ENCODE peak calls at places on chromosomes 5 and 9, in seven cellular contexts. O is OCI-LY7, J is neural progenitor cell, C is H9, K is lower lobe of right lung, Y is ovary, F is RWPE2. M is an unnamed sample.

GRCh38 chr5:40406426-40407211 is 273.1 kb upstream of the PTGER4 start:
- DNase-seq in C (no peak), O (peak; percentile 2), K (peak; percentile 49), F (no peak), J (no peak), Y (no peak), M (no peak)

GRCh38 chr5:132756542-132756941 is 9.3 kb downstream of the CCNI2 start:
- DNase-seq in K (no peak), J (no peak), F (no peak), O (no peak), Y (no peak), C (no peak), M (no peak)

GRCh38 chr5:55855509-55855908 is 4.4 kb downstream of the IL31RA start:
- DNase-seq in F (no peak), K (no peak), C (no peak), O (no peak), Y (no peak), J (no peak), M (no peak)

GRCh38 chr9:132582276-132582785 is at the start of gene BARHL1:
- DNase-seq in K (no peak), Y (no peak), J (no peak), C (no peak), O (no peak), F (peak; percentile 38), M (no peak)

GRCh38 chr9:115170674-115171073 is 52.7 kb upstream of the TNC start:
- DNase-seq in C (peak; percentile 45), F (no peak), O (no peak), Y (no peak), K (no peak), J (no peak), M (peak; percentile 86)

GRCh38 chr9:129435996-129436676 is 184.8 kb downstream of the C9orf50 start:
- DNase-seq in J (no peak), C (no peak), K (no peak), O (no peak), Y (no peak), F (no peak), M (no peak)

GRCh38 chr5:167582263-167582662 is 709.2 kb upstream of the WWC1 start:
- DNase-seq in O (no peak), J (no peak), K (no peak), F (no peak), C (no peak), Y (no peak), M (peak; percentile 57)

GRCh38 chr5:152389209-152389608 is 15.9 kb downstream of the NMUR2 start:
- DNase-seq in J (no peak), O (no peak), C (no peak), F (no peak), Y (no peak), K (no peak), M (no peak)

GRCh38 chr5:3619584-3619983 is 24.0 kb downstream of the IRX1 start:
- DNase-seq in C (no peak), F (no peak), Y (no peak), O (no peak), J (no peak), K (no peak), M (no peak)

GRCh38 chr9:116686693-116687073 is 422 bp upstream of the TRIM32 start:
- DNase-seq in Y (no peak), J (no peak), O (no peak), C (peak; percentile 44), F (no peak), K (no peak), M (no peak)

GRCh38 chr5:151340004-151340403 is 7.4 kb downstream of the SLC36A2 start:
- DNase-seq in C (no peak), K (no peak), J (no peak), Y (no peak), F (no peak), O (no peak), M (no peak)

GRCh38 chr5:65066787-65067506 is 298.2 kb downstream of the CWC27 start:
- DNase-seq in K (no peak), O (no peak), C (no peak), F (no peak), Y (no peak), J (no peak), M (no peak)

GRCh38 chr5:181100121-181101015 is 30.6 kb downstream of the OR2V1 start:
- DNase-seq in Y (no peak), K (no peak), O (no peak), J (peak; percentile 60), C (peak; percentile 62), F (no peak), M (no peak)

DNA sequence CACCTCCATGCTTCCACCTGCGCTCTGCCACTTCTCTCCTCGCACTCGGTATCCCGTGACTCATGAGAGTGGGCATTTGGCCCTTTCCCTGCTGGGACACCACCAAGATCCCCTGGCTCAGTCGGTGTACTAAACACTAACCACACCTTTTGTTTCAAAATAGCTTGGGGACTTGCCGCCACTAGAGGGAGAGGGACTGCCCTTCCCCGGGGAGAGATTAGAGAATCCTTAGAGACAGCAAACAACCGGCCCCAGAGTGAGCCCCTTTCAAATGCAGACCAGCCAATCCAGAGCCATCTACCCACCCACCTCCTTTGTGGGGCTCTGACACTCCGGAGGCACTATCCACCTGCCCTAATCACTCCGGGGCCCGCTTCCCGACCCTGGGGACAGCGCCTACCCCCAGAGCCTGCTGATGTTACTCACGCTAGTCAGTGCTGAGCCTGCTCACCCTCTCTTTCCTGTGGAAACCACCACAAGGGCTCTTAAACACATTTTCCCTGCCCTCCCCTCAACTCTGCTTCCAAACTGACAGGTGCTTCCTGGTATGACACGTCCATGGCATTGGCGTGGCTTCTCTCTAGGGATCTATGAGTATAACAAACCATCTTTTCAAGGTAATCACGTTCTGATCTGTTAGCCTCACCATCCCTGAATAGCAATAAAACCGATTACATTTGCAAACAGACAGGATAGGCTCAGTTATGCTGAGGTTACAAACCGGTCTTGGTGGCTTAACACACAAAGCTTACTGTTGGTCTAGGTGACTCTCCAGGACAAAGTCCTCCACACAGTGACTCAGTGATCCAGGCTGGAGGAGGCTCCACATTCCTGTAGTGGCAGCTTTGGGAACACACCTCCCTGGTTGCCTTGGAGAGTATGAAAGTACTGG is 180.1 kb upstream of the MVB12B start:
- DNase-seq in K (no peak), Y (no peak), F (no peak), O (peak; percentile 4), C (peak; percentile 92), J (peak; percentile 87), M (peak; percentile 58)
- TF ChIP-seq CTCF in K (peak; percentile 12), Y (no peak), F (peak; percentile 36), O (peak; percentile 61), C (peak; percentile 80), J (peak; percentile 80), M (peak; percentile 39)

GRCh38 chr5:54259090-54259489 is 51.3 kb downstream of the ARL15 start:
- DNase-seq in F (no peak), C (no peak), Y (no peak), J (no peak), K (no peak), O (no peak), M (peak; percentile 26)

GRCh38 chr5:54249210-54250028 is 61.0 kb downstream of the ARL15 start:
- DNase-seq in J (no peak), Y (no peak), K (peak; percentile 52), C (no peak), O (peak; percentile 29), F (no peak), M (peak; percentile 13)

GRCh38 chr5:54251981-54252380 is 58.4 kb downstream of the ARL15 start:
- DNase-seq in F (no peak), C (no peak), O (no peak), J (no peak), Y (no peak), K (no peak), M (peak; percentile 37)

GRCh38 chr5:54257366-54258118 is 52.8 kb downstream of the ARL15 start:
- DNase-seq in C (no peak), Y (no peak), F (no peak), O (no peak), J (no peak), K (no peak), M (no peak)

GRCh38 chr5:54254482-54255198 is 55.7 kb downstream of the ARL15 start:
- DNase-seq in F (no peak), J (peak; percentile 8), Y (no peak), O (peak; percentile 10), C (no peak), K (no peak), M (no peak)
- H3K27ac ChIP-seq in F (no peak overlapping the region), J (no peak overlapping the region), Y (no peak overlapping the region), O (no peak overlapping the region), C (no peak overlapping the region), K (no peak overlapping the region), M (no peak overlapping the region)

GRCh38 chr9:78115073-78115472 is 83.5 kb upstream of the GNAQ start:
- DNase-seq in F (no peak), Y (no peak), O (peak; percentile 77), K (no peak), C (no peak), J (peak; percentile 63), M (no peak)
- TF ChIP-seq CTCF in F (peak; percentile 20), Y (no peak), O (peak; percentile 84), K (peak; percentile 27), C (peak; percentile 77), J (peak; percentile 67), M (no peak)

GRCh38 chr5:81426347-81426746 is 32.4 kb upstream of the ACOT12 start:
- DNase-seq in C (no peak), K (no peak), O (no peak), J (no peak), Y (no peak), F (no peak), M (no peak)
- H3K27ac ChIP-seq in C (no peak overlapping the region), K (no peak overlapping the region), O (peak overlapping the region; percentile 24), J (peak overlapping the region; percentile 59), Y (no peak overlapping the region), F (no peak overlapping the region), M (no peak overlapping the region)

GRCh38 chr9:24846248-24846912 is 300.7 kb upstream of the IZUMO3 start:
- DNase-seq in J (no peak), F (no peak), K (no peak), O (peak; percentile 33), C (no peak), Y (no peak), M (no peak)
- TF ChIP-seq CTCF in J (no peak), F (no peak), K (no peak), O (no peak), C (no peak), Y (no peak), M (no peak)